ENCODE peak calls at places on chromosomes 1 and 21, in four cellular contexts. X is hypothalamus, O is hepatic stellate cell, B is EL. P is an unnamed sample.

GRCh38 chr1:186440584-186440983 is 20.3 kb downstream of the PDC start:
- DNase-seq in X (no peak), O (no peak), B (no peak), P (peak)

GRCh38 chr1:33903210-33903589 is 39.3 kb downstream of the HMGB4 start:
- DNase-seq in O (no peak), X (no peak), B (no peak), P (no peak)

GRCh38 chr1:30888391-30888790 is 20.2 kb downstream of the SDC3 start:
- DNase-seq in B (peak), X (peak), O (peak), P (peak)

GRCh38 chr1:201335174-201335870 is 42.2 kb downstream of the TNNT2 start:
- DNase-seq in B (no peak), O (no peak), X (no peak), P (no peak)

GRCh38 chr1:179295356-179295755 is 1.8 kb downstream of the SOAT1 start:
- DNase-seq in X (no peak), B (no peak), O (peak), P (no peak)

GRCh38 chr1:48030211-48030610 is 33.0 kb upstream of the TRABD2B start:
- DNase-seq in X (no peak), B (no peak), O (no peak), P (no peak)

GRCh38 chr1:190478193-190479007 is 736 bp upstream of the BRINP3 start:
- DNase-seq in O (no peak), X (no peak), B (peak), P (peak)

GRCh38 chr1:8886589-8886988 is 8.1 kb upstream of the ENO1 start:
- DNase-seq in X (no peak), O (no peak), B (no peak), P (no peak)

GRCh38 chr1:199743227-199743626 is 284.3 kb upstream of the NR5A2 start:
- DNase-seq in X (no peak), O (no peak), B (peak), P (peak)

GRCh38 chr21:32817206-32817605 is 45.7 kb upstream of the PAXBP1 start:
- DNase-seq in O (no peak), B (no peak), X (no peak), P (no peak)

GRCh38 chr1:91806777-91807700 is 78.9 kb downstream of the TGFBR3 start:
- DNase-seq in B (peak), X (no peak), O (no peak), P (peak)

GRCh38 chr1:40803447-40803846 is 19.9 kb downstream of the KCNQ4 start:
- DNase-seq in X (no peak), O (no peak), B (no peak), P (no peak)

GRCh38 chr21:41962425-41962966 is 8.7 kb upstream of the C2CD2 start:
- DNase-seq in B (no peak), O (no peak), X (no peak), P (no peak)

GRCh38 chr1:22658385-22659163 is 5.5 kb downstream of the C1QB start:
- DNase-seq in X (no peak), B (no peak), O (no peak), P (no peak)

GRCh38 chr1:45473302-45473701 is 17.7 kb downstream of the TESK2 start:
- DNase-seq in O (no peak), X (no peak), B (no peak), P (no peak)

GRCh38 chr1:205301220-205301821 is 20.2 kb downstream of the NUAK2 start:
- DNase-seq in O (peak), B (peak), X (no peak), P (peak)

GRCh38 chr1:229434641-229435051 is 752 bp upstream of the ACTA1 start:
- DNase-seq in X (no peak), O (no peak), B (no peak), P (no peak)

GRCh38 chr1:85862456-85862855 is 154.2 kb upstream of the ZNHIT6 start:
- DNase-seq in B (peak), X (no peak), O (no peak), P (peak)

GRCh38 chr1:103266036-103266435 is 157.7 kb upstream of the COL11A1 start:
- DNase-seq in X (no peak), O (no peak), B (peak), P (peak)

GRCh38 chr1:234962340-234962989 is 166.2 kb downstream of the TOMM20 start:
- DNase-seq in O (peak), B (peak), X (no peak), P (peak)

GRCh38 chr1:229844675-229845074 is 218.6 kb downstream of the URB2 start:
- DNase-seq in X (no peak), B (no peak), O (no peak), P (no peak)

GRCh38 chr1:234710936-234711335 is 101.0 kb upstream of the IRF2BP2 start:
- DNase-seq in O (no peak), B (no peak), X (no peak), P (no peak)

GRCh38 chr21:16563795-16564194 is 834.0 kb downstream of the USP25 start:
- DNase-seq in X (no peak), B (peak), O (no peak), P (no peak)

GRCh38 chr1:25861316-25862286 is 2.3 kb upstream of the AUNIP start:
- DNase-seq in X (no peak), O (no peak), B (no peak), P (no peak)

GRCh38 chr1:68916227-68916853 is 419.5 kb upstream of the DEPDC1 start:
- DNase-seq in B (no peak), X (no peak), O (no peak), P (peak)

GRCh38 chr1:180571060-180571831 is 12.5 kb downstream of the OVAAL start:
- DNase-seq in X (no peak), O (no peak), B (no peak), P (peak)

GRCh38 chr21:35357041-35357780 is 308.1 kb upstream of the RUNX1 start:
- DNase-seq in O (no peak), B (no peak), X (no peak), P (no peak)

P was measured in IMR-90.